ENCODE peak calls at places on chromosome 22, in four cellular contexts. Y, X, H and S are unnamed samples.

GRCh38 chr22:23893446-23893956 is 682 bp upstream of the MIF start:
- DNase-seq in Y (no peak), X (no peak), H (no peak), S (no peak)

GRCh38 chr22:21778705-21779363 is 43.2 kb upstream of the YPEL1 start:
- DNase-seq in Y (no peak), X (no peak), H (no peak), S (no peak)

GRCh38 chr22:25996669-25997068 is 172.6 kb upstream of the SEZ6L start:
- DNase-seq in Y (no peak), X (no peak), H (no peak), S (no peak)

GRCh38 chr22:36201630-36202312 is at the start of gene APOL4:
- DNase-seq in Y (peak; percentile 84), X (peak; percentile 71), H (no peak), S (no peak)

GRCh38 chr22:21594865-21595452 is 27.4 kb downstream of the UBE2L3 start:
- DNase-seq in Y (no peak), X (no peak), H (no peak), S (no peak)

GRCh38 chr22:42313804-42314581 is 43.5 kb upstream of the TCF20 start:
- DNase-seq in Y (peak; percentile 39), X (no peak), H (no peak), S (peak; percentile 7)

GRCh38 chr22:44445307-44445680 is 52.7 kb downstream of the RTL6 start:
- DNase-seq in Y (no peak), X (no peak), H (no peak), S (no peak)

GRCh38 chr22:39291501-39291900 is 27.9 kb downstream of the RPL3 start:
- DNase-seq in Y (no peak), X (no peak), H (no peak), S (no peak)

GRCh38 chr22:25183959-25184619 is 15.6 kb upstream of the CRYBB3 start:
- DNase-seq in Y (no peak), X (no peak), H (no peak), S (no peak)

GRCh38 chr22:47486569-47487312 is 724.3 kb downstream of the TBC1D22A start:
- DNase-seq in Y (no peak), X (no peak), H (no peak), S (no peak)

GRCh38 chr22:47484960-47485571 is 722.6 kb downstream of the TBC1D22A start:
- DNase-seq in Y (no peak), X (no peak), H (no peak), S (no peak)
- H3K9me3 ChIP-seq in Y (no peaks in the 10 kb centered on the region), X (no peaks in the 10 kb centered on the region), H (no peaks in the 10 kb centered on the region), S (no peaks in the 10 kb centered on the region)

DNA sequence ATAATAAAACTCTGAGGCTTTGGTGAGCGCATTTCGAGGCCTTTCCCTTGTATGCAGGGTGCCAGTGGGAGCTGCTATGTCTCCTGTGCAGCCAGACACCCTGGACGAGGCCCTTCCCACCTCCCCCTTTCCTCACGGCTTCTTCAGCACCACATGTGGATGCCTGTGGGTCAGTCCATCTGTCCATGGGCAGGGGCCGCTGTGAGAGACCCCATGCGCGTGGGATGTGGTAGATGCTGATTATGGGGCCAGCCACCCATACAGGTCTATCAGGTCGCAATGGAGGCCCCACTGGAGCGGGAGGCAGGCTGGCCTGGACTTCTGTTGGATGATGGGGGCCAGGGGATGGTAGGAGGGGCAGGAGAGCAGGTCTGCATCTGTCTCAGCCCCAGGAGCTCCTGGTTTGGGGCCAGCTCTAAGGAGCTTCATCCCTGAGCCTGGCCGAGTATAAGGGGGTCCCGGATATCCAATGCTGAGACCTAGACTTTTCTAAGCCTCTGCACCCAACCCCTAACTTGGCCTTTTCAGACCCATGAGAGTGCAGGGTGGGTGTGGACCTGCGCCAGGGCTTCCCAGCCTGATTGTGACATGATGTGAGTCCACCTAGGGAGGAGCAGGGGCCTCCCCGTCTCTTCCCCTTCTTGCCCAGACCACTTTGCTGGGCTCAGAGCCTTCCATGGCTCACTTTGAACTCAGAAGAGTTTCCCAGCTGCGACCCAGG is 14.0 kb upstream of the DGCR8 start:
- DNase-seq in Y (no peak), X (no peak), H (no peak), S (no peak)
- H3K4me3 ChIP-seq in Y (no peak overlapping the region), X (no peak overlapping the region), H (no peak overlapping the region), S (no peak overlapping the region)

DNA sequence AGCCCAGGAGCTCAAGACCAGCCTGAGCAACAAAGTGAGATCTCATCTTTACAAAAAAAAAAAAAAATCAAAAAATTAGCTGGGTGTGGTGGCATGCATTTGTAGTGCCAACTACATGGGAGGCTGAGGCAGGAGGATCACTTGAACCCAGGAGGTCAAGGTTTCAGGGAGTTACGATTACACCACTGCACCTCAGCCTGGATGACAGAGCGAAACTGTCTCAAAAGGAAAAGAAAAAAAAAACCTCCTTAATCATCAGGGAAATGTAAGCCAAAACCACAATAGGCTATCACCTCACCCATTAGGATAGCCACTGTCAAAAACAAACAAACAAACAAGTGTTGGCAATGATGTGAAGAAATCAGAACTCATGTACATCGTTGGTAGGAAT is 13.4 kb downstream of the DGCR2 start:
- DNase-seq in Y (no peak), X (no peak), H (no peak), S (no peak)
- H3K4me1 ChIP-seq in Y (peaks cover 12% of the 10 kb centered on the region), X (no peaks in the 10 kb centered on the region), H (peaks cover 57% of the 10 kb centered on the region), S (no peaks in the 10 kb centered on the region)

GRCh38 chr22:11628651-11629511 is 3899.1 kb upstream of the OR11H1 start:
- DNase-seq in Y (no peak), X (no peak), H (no peak), S (no peak)

GRCh38 chr22:11626422-11626773 is 3901.6 kb upstream of the OR11H1 start:
- DNase-seq in Y (no peak), X (no peak), H (no peak), S (no peak)

GRCh38 chr22:11627436-11627797 is 3900.6 kb upstream of the OR11H1 start:
- DNase-seq in Y (no peak), X (no peak), H (no peak), S (no peak)

GRCh38 chr22:11627798-11628650 is 3900.0 kb upstream of the OR11H1 start:
- DNase-seq in Y (no peak), X (no peak), H (no peak), S (no peak)

DNA sequence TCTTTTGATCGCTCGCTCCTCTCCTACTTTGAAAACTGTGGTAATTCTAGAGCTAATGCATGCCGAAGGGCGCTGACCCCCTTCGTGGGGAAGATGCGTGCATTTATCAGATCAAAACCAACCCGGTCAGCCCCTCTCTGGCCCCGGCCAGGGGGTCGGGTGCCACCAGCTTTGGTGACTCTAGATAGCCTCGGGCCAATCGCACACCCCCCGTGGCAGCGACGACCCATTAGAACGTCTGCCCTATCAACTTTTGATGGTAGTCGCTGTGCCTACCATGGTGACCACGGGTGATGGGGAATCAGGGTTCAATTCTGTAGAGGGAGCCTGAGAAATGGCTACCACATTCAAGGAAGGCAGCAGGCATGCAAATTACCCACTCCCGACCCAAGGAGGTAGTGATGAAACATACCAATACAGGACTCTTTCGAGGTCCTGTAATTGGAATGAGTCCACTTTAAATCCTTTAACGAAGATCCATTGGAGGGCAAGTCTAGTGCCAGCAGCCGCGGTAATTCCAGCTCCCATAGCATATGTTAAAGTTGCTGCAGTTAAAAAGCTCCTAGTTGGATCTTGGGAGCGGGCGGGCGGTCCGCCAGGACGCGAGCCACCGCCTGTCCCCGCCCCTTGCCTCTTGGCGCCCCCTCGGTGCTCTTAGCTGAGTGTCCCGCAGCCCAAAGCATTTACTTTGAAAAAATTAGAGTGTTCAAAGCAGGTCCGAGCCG is 3898.2 kb upstream of the OR11H1 start:
- DNase-seq in Y (no peak), X (no peak), H (no peak), S (no peak)
- H3K9me3 ChIP-seq in Y (no peaks in the 10 kb centered on the region), X (peaks cover 14% of the 10 kb centered on the region), H (no peaks in the 10 kb centered on the region), S (peaks cover 4% of the 10 kb centered on the region)

DNA sequence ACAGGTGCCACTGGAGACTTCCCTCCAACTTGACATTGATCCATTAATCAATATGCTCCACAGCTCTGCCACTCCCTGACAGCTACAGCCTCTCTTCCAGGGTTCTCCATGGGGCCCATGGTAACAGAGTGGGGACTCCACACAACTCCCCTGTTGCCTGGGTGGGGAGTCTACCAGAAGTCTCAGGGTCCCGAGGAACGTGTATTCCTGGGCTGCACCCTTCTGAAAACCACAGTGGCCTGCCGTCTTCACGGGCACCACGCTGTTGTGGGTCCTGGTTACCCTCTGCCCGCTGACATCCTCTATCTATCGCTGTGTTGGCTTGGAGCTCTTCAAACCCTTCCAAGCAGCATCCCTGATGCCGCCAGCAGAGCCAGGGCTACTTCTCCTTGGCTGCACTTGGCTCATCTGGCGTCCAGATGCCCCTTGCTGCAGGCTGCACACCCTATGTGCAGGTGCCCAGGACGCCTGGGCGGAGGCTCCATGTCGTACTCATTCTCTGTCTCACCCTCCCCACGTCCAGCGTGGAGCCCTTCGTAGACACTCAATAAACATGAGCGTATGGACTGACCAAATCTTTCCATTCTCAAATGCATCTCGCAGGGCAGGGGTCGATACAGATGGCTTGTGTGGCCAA is 1341.8 kb downstream of the TBC1D22A start:
- DNase-seq in Y (no peak), X (no peak), H (no peak), S (peak; percentile 37)
- H3K4me3 ChIP-seq in Y (no peak overlapping the region), X (no peak overlapping the region), H (no peak overlapping the region), S (no peak overlapping the region)